ENCODE peak calls at places on chromosomes 5 and 9, in six cellular contexts. D, H, T, J, E and A are unnamed samples.
A peak's percentile ranks its signal among the peaks of the same experiment; 100 is the strongest.

GRCh38 chr5:7317751-7318150 is 78.2 kb upstream of the ADCY2 start:
- DNase-seq in H (no peak), J (no peak), D (no peak), T (no peak), E (peak; percentile 69), A (no peak)

GRCh38 chr5:22372376-22372775 is 480.8 kb downstream of the CDH12 start:
- DNase-seq in E (peak; percentile 2), T (no peak), H (no peak), J (no peak), D (no peak), A (peak; percentile 68)

GRCh38 chr9:111108946-111109345 is 70.7 kb upstream of the LPAR1 start:
- DNase-seq in J (no peak), D (no peak), T (no peak), H (no peak), E (peak; percentile 99), A (peak; percentile 15)

GRCh38 chr5:63603001-63603400 is 359.2 kb downstream of the HTR1A start:
- DNase-seq in J (no peak), T (no peak), H (no peak), D (no peak), E (no peak), A (no peak)

GRCh38 chr5:28648108-28648507 is 1609.7 kb upstream of the CDH9 start:
- DNase-seq in H (no peak), E (no peak), T (no peak), D (no peak), J (no peak), A (peak; percentile 41)

GRCh38 chr9:80571953-80572352 is 1000.2 kb downstream of the TLE4 start:
- DNase-seq in H (no peak), D (no peak), E (no peak), T (no peak), J (no peak), A (no peak)

GRCh38 chr9:116286287-116286686 is 132.7 kb downstream of the PAPPA start:
- DNase-seq in J (no peak), H (no peak), T (peak; percentile 68), D (no peak), E (no peak), A (no peak)

GRCh38 chr9:38126730-38127129 is 57.7 kb upstream of the SHB start:
- DNase-seq in E (no peak), H (no peak), T (no peak), D (no peak), J (no peak), A (no peak)

GRCh38 chr5:113283558-113283957 is 151.2 kb downstream of the TSSK1B start:
- DNase-seq in H (no peak), D (no peak), T (no peak), E (no peak), J (no peak), A (no peak)

GRCh38 chr5:137624786-137625349 is 111.0 kb downstream of the KLHL3 start:
- DNase-seq in E (no peak), H (no peak), T (no peak), D (no peak), J (no peak), A (no peak)

GRCh38 chr5:171647900-171648253 is 137.7 kb upstream of the SMIM23 start:
- DNase-seq in D (no peak), H (no peak), T (no peak), E (no peak), J (no peak), A (no peak)

GRCh38 chr9:124621371-124622328 is 114.5 kb upstream of the NR5A1 start:
- DNase-seq in J (no peak), T (no peak), D (no peak), H (no peak), E (peak; percentile 45), A (no peak)

GRCh38 chr5:107696071-107696470 is 25.3 kb upstream of the EFNA5 start:
- DNase-seq in H (no peak), D (no peak), T (no peak), J (no peak), E (no peak), A (no peak)

GRCh38 chr9:694499-695154 is 146.9 kb upstream of the DMRT1 start:
- DNase-seq in E (peak; percentile 92), T (no peak), J (no peak), D (no peak), H (peak; percentile 84), A (peak; percentile 98)

GRCh38 chr5:136132087-136132486 is 558 bp upstream of the SMAD5 start:
- DNase-seq in T (no peak), E (no peak), H (no peak), J (peak; percentile 54), D (no peak), A (no peak)

GRCh38 chr5:72814864-72815263 is 1.6 kb upstream of the TNPO1 start:
- DNase-seq in E (no peak), D (no peak), H (no peak), T (no peak), J (no peak), A (no peak)
- H3K4me3 ChIP-seq in E (no peak overlapping the region), D (no peak overlapping the region), H (no peak overlapping the region), T (no peak overlapping the region), J (no peak overlapping the region), A (no peak overlapping the region)

GRCh38 chr5:134736173-134736812 is 2.1 kb upstream of the CAMLG start:
- DNase-seq in D (no peak), E (no peak), H (no peak), T (no peak), J (no peak), A (no peak)

GRCh38 chr5:134738133-134738962 is at the start of gene CAMLG:
- DNase-seq in D (peak; percentile 94), T (peak; percentile 96), J (peak; percentile 99), E (peak; percentile 98), H (peak; percentile 99), A (peak; percentile 98)

GRCh38 chr5:134742134-134742533 is 3.8 kb downstream of the CAMLG start:
- DNase-seq in J (no peak), D (no peak), T (no peak), E (no peak), H (no peak), A (no peak)

GRCh38 chr5:134741052-134741451 is 2.7 kb downstream of the CAMLG start:
- DNase-seq in J (no peak), D (no peak), E (no peak), T (no peak), H (no peak), A (no peak)

DNA sequence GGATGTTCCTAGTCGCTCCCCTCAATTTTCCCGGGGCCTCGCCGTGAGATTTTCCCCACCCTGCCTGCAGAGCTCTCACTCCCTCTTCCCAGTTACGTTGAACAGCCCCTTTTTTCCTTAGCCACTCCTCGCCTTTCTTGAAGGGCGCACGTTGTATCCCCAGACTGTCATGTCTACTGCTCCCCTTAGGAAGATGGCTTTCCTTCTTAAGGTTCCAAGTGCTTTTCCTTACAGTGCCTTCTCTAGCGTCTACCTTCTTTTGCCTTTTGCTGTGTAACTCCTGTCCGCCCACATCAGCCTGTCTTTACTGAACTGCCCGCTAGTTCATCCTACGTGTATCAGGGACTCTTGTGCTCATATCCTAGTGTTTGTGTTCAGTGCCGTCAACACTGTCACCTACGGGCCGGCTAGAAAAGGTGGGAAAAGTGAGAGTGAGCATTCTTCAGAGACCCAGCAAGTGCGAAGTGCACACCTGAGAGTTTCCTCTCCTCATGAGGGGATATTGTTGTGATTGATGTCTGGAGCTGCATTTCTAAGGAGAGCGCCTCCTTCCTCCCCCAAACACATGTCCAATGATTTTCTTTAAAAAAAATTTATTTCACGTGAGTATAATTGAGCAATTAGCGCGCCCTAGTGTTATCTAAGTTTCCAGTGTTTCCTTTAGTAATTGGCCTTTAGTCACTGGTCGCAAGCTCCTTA is 764 bp downstream of the CAMLG start:
- DNase-seq in J (peak; percentile 60), T (peak; percentile 57), D (no peak), H (no peak), E (peak; percentile 50), A (peak; percentile 62)
- TF ChIP-seq CTCF in J (no peak), T (no peak), D (no peak), H (peak; percentile 59), E (no peak), A (peak; percentile 36)

GRCh38 chr5:169765597-169765996 is 128.5 kb downstream of the DOCK2 start:
- DNase-seq in D (no peak), E (no peak), H (no peak), T (no peak), J (no peak), A (no peak)

GRCh38 chr5:169765176-169765575 is 128.1 kb downstream of the DOCK2 start:
- DNase-seq in T (no peak), J (no peak), H (no peak), E (peak; percentile 18), D (no peak), A (peak; percentile 93)

GRCh38 chr5:169768416-169768815 is 131.3 kb downstream of the DOCK2 start:
- DNase-seq in D (no peak), J (no peak), H (no peak), E (no peak), T (no peak), A (no peak)

GRCh38 chr5:169770109-169770508 is 133.0 kb downstream of the DOCK2 start:
- DNase-seq in E (no peak), J (no peak), D (no peak), T (no peak), H (no peak), A (no peak)

DNA sequence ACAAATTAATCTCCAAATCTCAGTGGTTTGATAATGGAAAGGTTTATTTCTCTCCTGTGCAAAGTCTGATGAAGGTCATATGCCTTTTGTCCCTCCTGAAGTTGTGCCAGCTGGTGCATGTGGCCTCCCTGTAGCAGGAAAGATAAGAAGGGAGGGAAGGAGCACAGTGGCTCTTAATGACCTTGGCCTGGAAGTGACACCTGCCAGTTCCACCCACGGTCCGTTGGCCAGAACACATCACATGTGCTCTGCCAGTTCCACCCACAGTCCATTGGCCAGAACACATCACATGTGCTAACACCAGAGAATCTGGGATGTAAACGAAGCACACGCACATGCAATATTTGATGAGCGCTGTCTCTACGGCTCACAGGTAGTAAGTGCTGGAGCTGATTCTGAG is 130.9 kb downstream of the DOCK2 start:
- DNase-seq in E (no peak), H (no peak), J (peak; percentile 90), D (no peak), T (no peak), A (no peak)
- H3K4me3 ChIP-seq in E (no peak overlapping the region), H (no peak overlapping the region), J (no peak overlapping the region), D (no peak overlapping the region), T (no peak overlapping the region), A (no peak overlapping the region)

DNA sequence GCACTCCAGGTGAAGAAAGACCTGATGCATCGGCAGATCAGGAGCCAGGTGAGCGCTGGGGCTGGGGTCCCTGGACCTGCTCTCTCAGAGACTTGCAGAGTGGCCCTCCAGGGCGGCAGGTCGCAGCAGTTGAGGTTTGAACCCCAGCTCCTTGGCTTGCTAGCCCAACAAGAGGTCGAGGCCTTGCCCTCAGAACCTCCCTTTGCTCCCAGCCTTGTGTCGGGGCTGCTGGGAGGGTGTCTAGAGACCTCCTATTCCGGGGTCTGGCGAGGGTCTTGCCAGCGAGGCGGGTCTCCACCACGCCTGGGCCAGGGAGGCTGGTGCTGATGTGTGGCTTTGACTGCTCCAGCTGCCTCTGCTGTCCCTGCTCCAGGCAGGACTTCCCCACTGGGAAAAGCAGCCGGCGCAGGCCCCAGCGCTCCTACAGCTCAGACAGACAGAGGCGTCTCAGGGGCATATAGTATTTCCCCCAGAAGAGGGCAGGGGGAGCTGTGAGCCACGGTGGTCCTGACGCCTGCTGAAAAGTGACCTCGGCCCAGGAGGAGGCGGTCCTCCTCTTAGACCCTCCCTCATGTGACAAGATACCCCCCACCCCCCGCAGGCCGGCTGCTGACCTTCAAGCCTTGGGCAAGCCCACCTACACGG is 38.3 kb downstream of the LRSAM1 start:
- DNase-seq in T (peak; percentile 79), E (no peak), J (no peak), D (no peak), H (no peak), A (no peak)
- TF ChIP-seq CTCF in T (peak; percentile 69), E (no peak), J (no peak), D (no peak), H (no peak), A (no peak)